ENCODE peak calls at places on chromosomes 3 and 15, in seven cellular contexts. X, B, F, Z, R, U and I are unnamed samples.

GRCh38 chr3:49377483-49377882 is 19.3 kb upstream of the GPX1 start:
- DNase-seq in F (no peak), B (no peak), Z (no peak), R (no peak), U (no peak), X (no peak), I (no peak)

GRCh38 chr3:177595789-177596188 is 398.5 kb upstream of the TBL1XR1 start:
- DNase-seq in F (no peak), U (no peak), Z (no peak), X (no peak), B (no peak), R (no peak), I (no peak)

GRCh38 chr3:129558772-129559564 is 16.0 kb downstream of the H1-8 start:
- DNase-seq in R (no peak), X (no peak), F (no peak), U (no peak), B (no peak), Z (peak), I (no peak)

GRCh38 chr3:10459954-10460754 is 45.2 kb downstream of the ATP2B2 start:
- DNase-seq in F (peak), X (peak), R (peak), Z (no peak), U (peak), B (peak), I (no peak)

GRCh38 chr3:196399485-196399945 is 32.7 kb downstream of the UBXN7 start:
- DNase-seq in U (peak), X (no peak), B (no peak), Z (no peak), R (no peak), F (no peak), I (no peak)

GRCh38 chr15:78455749-78456148 is 17.7 kb downstream of the IREB2 start:
- DNase-seq in B (no peak), U (peak), X (no peak), R (no peak), Z (no peak), F (no peak), I (no peak)

GRCh38 chr3:116276637-116277036 is 168.7 kb downstream of the LSAMP start:
- DNase-seq in U (no peak), Z (no peak), X (no peak), R (no peak), B (no peak), F (no peak), I (no peak)

GRCh38 chr15:100525894-100526512 is 2.7 kb downstream of the CERS3 start:
- DNase-seq in R (no peak), U (peak), Z (peak), B (peak), X (no peak), F (peak), I (no peak)

GRCh38 chr15:68843425-68844311 is 23.0 kb upstream of the ANP32A start:
- DNase-seq in Z (no peak), R (peak), U (peak), F (no peak), X (no peak), B (no peak), I (no peak)

GRCh38 chr3:6526321-6526720 is 334.6 kb upstream of the GRM7 start:
- DNase-seq in U (no peak), B (no peak), R (no peak), F (no peak), Z (no peak), X (no peak), I (no peak)

GRCh38 chr15:66413555-66413954 is 26.8 kb downstream of the MAP2K1 start:
- DNase-seq in X (no peak), R (no peak), B (no peak), Z (no peak), U (no peak), F (no peak), I (no peak)

GRCh38 chr3:101144080-101144479 is 150.9 kb upstream of the ABI3BP start:
- DNase-seq in F (no peak), R (no peak), X (no peak), U (no peak), B (no peak), Z (no peak), I (no peak)

GRCh38 chr3:66179813-66180212 is 41.0 kb upstream of the SLC25A26 start:
- DNase-seq in F (no peak), R (no peak), X (no peak), U (no peak), B (no peak), Z (no peak), I (no peak)

GRCh38 chr3:76107935-76108570 is 322.7 kb upstream of the ZNF717 start:
- DNase-seq in F (no peak), U (no peak), Z (no peak), X (peak), R (no peak), B (no peak), I (no peak)

GRCh38 chr3:36714343-36714742 is 50.0 kb downstream of the DCLK3 start:
- DNase-seq in B (no peak), R (no peak), X (no peak), U (no peak), Z (no peak), F (no peak), I (no peak)

GRCh38 chr3:33664195-33664594 is 53.9 kb downstream of the CLASP2 start:
- DNase-seq in X (peak), B (no peak), R (no peak), Z (no peak), U (no peak), F (no peak), I (no peak)

GRCh38 chr15:53576841-53577240 is 182.6 kb downstream of the WDR72 start:
- DNase-seq in F (no peak), B (no peak), Z (no peak), X (no peak), U (no peak), R (no peak), I (no peak)

GRCh38 chr15:70777156-70777926 is 14.0 kb upstream of the UACA start:
- DNase-seq in U (no peak), B (no peak), Z (no peak), F (no peak), X (no peak), R (no peak), I (no peak)

GRCh38 chr3:166085164-166085830 is 248.1 kb upstream of the BCHE start:
- DNase-seq in U (no peak), R (no peak), Z (no peak), X (no peak), B (no peak), F (no peak), I (no peak)

GRCh38 chr3:13708301-13708700 is 159.4 kb downstream of the FBLN2 start:
- DNase-seq in F (peak), R (peak), Z (no peak), U (peak), B (peak), X (no peak), I (peak)

GRCh38 chr15:65383456-65383855 is 5.7 kb upstream of the IGDCC3 start:
- DNase-seq in U (no peak), X (no peak), B (no peak), R (no peak), F (no peak), Z (no peak), I (no peak)

GRCh38 chr3:146019508-146019907 is 141.5 kb downstream of the PLOD2 start:
- DNase-seq in Z (no peak), F (no peak), U (no peak), X (no peak), R (no peak), B (no peak), I (no peak)

GRCh38 chr3:20320489-20320888 is 134.5 kb upstream of the SGO1 start:
- DNase-seq in U (no peak), B (no peak), Z (no peak), X (no peak), R (no peak), F (no peak), I (no peak)

GRCh38 chr3:14120111-14120920 is 4.4 kb downstream of the CHCHD4 start:
- DNase-seq in Z (no peak), F (no peak), B (no peak), R (no peak), U (no peak), X (peak), I (peak)

GRCh38 chr15:67024322-67024997 is 40.9 kb upstream of the SMAD3 start:
- DNase-seq in X (no peak), Z (peak), U (peak), R (no peak), B (peak), F (peak), I (peak)

GRCh38 chr3:133127381-133127780 is 89.2 kb downstream of the TMEM108 start:
- DNase-seq in U (no peak), X (no peak), Z (no peak), R (no peak), B (no peak), F (no peak), I (no peak)

GRCh38 chr3:24110051-24110450 is 165.0 kb downstream of the NR1D2 start:
- DNase-seq in R (no peak), X (no peak), Z (no peak), B (no peak), F (no peak), U (no peak), I (no peak)

GRCh38 chr3:20527368-20527767 is 341.4 kb upstream of the SGO1 start:
- DNase-seq in F (no peak), R (no peak), U (no peak), X (no peak), Z (no peak), B (no peak), I (no peak)

DNA sequence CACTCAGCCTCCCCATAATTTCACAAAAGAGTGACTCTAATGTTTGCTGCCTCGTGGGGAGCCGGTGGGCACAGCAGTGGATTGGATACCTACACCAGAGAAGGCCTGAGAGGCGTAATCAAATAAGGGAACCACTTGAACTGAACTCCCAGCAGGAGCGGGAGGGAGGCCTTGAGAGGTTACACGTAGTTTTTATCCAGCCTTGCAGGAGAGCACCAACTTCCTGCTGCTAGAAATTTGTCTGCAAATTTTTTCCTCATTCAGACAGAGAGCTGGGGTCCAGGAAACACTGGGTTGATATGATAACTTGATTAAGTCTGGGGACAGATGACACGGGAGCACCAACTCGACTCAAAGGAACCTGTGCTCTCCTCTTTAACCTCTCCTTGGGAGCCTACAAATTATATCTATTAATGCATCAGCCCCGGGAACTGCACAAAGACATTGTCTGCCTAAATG is 69.8 kb downstream of the HES1 start:
- DNase-seq in F (no peak), X (peak), Z (no peak), B (no peak), R (peak), U (no peak), I (no peak)
- TF ChIP-seq CTCF in F (no peak), X (no peak), Z (no peak), B (no peak), R (no peak), U (no peak), I (no peak)

GRCh38 chr3:140911822-140912221 is 29.8 kb upstream of the SLC25A36 start:
- DNase-seq in U (no peak), R (no peak), F (no peak), Z (no peak), B (no peak), X (no peak), I (no peak)

GRCh38 chr3:140906785-140907184 is 34.9 kb upstream of the SLC25A36 start:
- DNase-seq in Z (no peak), U (no peak), R (no peak), B (no peak), X (no peak), F (no peak), I (no peak)

GRCh38 chr3:140914384-140914945 is 27.2 kb upstream of the SLC25A36 start:
- DNase-seq in U (no peak), R (no peak), B (no peak), Z (no peak), F (no peak), X (no peak), I (no peak)

GRCh38 chr3:140913728-140914127 is 27.9 kb upstream of the SLC25A36 start:
- DNase-seq in Z (no peak), F (no peak), X (no peak), U (no peak), B (no peak), R (no peak), I (no peak)

DNA sequence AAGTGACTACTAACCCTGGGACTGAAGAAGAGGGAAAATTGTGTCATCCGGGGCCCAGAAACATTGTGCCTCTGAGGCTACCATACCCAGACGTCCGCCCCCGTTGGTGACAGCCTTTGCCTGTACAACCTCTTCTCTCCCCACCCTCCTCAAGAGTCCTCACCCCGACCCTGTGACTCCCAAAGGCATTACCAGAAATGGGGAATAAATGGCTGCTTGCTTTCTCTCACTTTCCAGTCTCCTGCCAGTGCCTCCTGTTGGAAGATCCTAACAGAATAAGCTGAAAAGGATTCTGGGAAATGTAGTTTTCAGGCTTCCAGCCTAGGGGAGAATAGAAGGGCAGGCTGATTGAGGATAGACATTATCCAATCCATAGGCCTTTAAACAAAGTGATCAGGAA is 30.8 kb upstream of the SLC25A36 start:
- DNase-seq in X (no peak), Z (no peak), B (no peak), F (no peak), U (no peak), R (peak), I (no peak)
- TF ChIP-seq CTCF in X (no peak), Z (no peak), B (no peak), F (no peak), U (no peak), R (peak), I (no peak)

GRCh38 chr3:1439395-1439794 is 346.6 kb downstream of the CNTN6 start:
- DNase-seq in B (no peak), U (no peak), X (no peak), Z (no peak), F (no peak), R (peak), I (no peak)
- TF ChIP-seq CTCF in B (no peak), U (no peak), X (no peak), Z (no peak), F (no peak), R (peak), I (peak)

GRCh38 chr15:77239892-77240608 is 169.1 kb upstream of the TSPAN3 start:
- DNase-seq in F (no peak), B (no peak), R (no peak), U (no peak), Z (no peak), X (no peak), I (no peak)
- TF ChIP-seq CTCF in F (no peak), B (no peak), R (no peak), U (no peak), Z (no peak), X (no peak), I (no peak)

DNA sequence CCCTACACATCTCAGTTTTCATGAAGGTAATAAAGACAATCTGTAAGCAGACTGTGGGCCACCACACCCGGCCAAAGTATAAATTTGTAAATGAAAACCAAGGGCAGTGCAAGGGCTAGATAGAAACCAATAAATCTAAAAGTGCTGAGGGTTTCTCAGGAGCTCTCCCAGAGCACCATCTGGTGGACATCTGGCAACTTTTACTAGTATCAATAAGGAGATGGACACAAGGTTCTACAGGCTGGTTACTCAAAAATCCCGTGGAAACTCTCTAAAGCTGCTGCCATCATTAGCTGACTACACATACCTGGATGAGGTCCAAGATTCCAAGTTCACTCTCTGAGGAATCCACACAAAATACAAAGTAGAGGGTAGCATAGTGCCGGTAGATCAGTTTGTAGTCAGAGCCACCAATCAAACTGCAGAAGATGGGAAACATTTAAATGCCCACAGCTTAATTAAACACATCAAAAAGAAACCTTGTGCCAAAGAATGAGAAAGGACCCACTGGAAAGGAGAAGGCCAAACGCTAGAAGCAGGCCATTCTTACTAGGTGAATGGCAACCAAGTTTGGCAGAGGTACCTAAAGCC is 5.5 kb downstream of the AP3S2 start:
- DNase-seq in F (no peak), Z (no peak), U (no peak), X (peak), B (no peak), R (no peak), I (no peak)
- TF ChIP-seq CTCF in F (no peak), Z (no peak), U (peak), X (no peak), B (peak), R (peak), I (peak)